ENCODE peak calls at places on chromosomes 3 and 15, in six cellular contexts. F is stimulated activated CD4-positive, alpha-beta T cell treated with anti-CD3 and anti-CD28 coated beads, Interleukin-1b, Interleukin-23, amount 100 ng/mL, for 4 hours; G is upper lobe of right lung; H is heart left ventricle; T is astrocyte of the spinal cord; I is M059J. V is an unnamed sample.

GRCh38 chr3:94937980-94938379 is 875.1 kb downstream of the NSUN3 start:
- DNase-seq in F (no peak), H (no peak), T (no peak), G (no peak), I (no peak), V (no peak)

GRCh38 chr15:40755821-40756220 is 767 bp upstream of the RMDN3 start:
- DNase-seq in G (no peak), I (no peak), T (no peak), F (no peak), H (no peak), V (no peak)

GRCh38 chr15:70210538-70210937 is 112.8 kb upstream of the TLE3 start:
- DNase-seq in G (peak; percentile 33), T (no peak), I (no peak), F (no peak), H (no peak), V (no peak)

GRCh38 chr15:81053621-81054020 is 52.9 kb downstream of the TLNRD1 start:
- DNase-seq in I (no peak), F (no peak), T (no peak), G (no peak), H (no peak), V (no peak)

GRCh38 chr15:40493089-40493840 is 22.5 kb downstream of the CHST14 start:
- DNase-seq in I (peak; percentile 76), G (no peak), F (peak; percentile 25), H (no peak), T (no peak), V (no peak)

GRCh38 chr3:194826594-194826993 is 140.9 kb downstream of the FAM43A start:
- DNase-seq in T (no peak), F (no peak), I (no peak), H (no peak), G (no peak), V (no peak)

GRCh38 chr3:126125341-126125740 is 41.4 kb upstream of the SLC41A3 start:
- DNase-seq in T (no peak), H (no peak), I (no peak), G (no peak), F (no peak), V (no peak)

GRCh38 chr3:141546586-141546985 is 59.8 kb downstream of the RASA2 start:
- DNase-seq in I (no peak), F (no peak), T (no peak), H (no peak), G (no peak), V (no peak)

GRCh38 chr3:64109438-64109837 is 86.1 kb upstream of the PSMD6 start:
- DNase-seq in T (no peak), G (no peak), I (peak; percentile 4), H (no peak), F (no peak), V (no peak)

GRCh38 chr15:76979331-76979925 is 15.5 kb upstream of the PSTPIP1 start:
- DNase-seq in G (no peak), I (no peak), F (no peak), T (peak; percentile 55), H (no peak), V (no peak)

GRCh38 chr15:93049914-93050534 is 39.0 kb downstream of the RGMA start:
- DNase-seq in G (no peak), H (no peak), T (no peak), I (no peak), F (no peak), V (no peak)

GRCh38 chr15:70127797-70128756 is 30.4 kb upstream of the TLE3 start:
- DNase-seq in G (no peak), F (no peak), H (no peak), T (no peak), I (peak; percentile 27), V (no peak)

GRCh38 chr3:14600856-14601610 is 50.5 kb upstream of the CCDC174 start:
- DNase-seq in H (no peak), I (no peak), F (no peak), T (no peak), G (no peak), V (no peak)

GRCh38 chr3:49523756-49524747 is 30.2 kb upstream of the BSN start:
- DNase-seq in I (no peak), G (no peak), H (no peak), F (no peak), T (no peak), V (no peak)

GRCh38 chr15:90790057-90790456 is 72.9 kb downstream of the BLM start:
- DNase-seq in G (no peak), H (no peak), I (no peak), T (no peak), F (no peak), V (no peak)

GRCh38 chr15:80977627-80978036 is 12.0 kb downstream of the MESD start:
- DNase-seq in F (no peak), H (peak; percentile 58), I (no peak), G (peak; percentile 74), T (peak; percentile 49), V (no peak)

GRCh38 chr3:55591893-55592292 is 104.8 kb upstream of the WNT5A start:
- DNase-seq in F (no peak), T (no peak), I (no peak), G (no peak), H (no peak), V (no peak)

GRCh38 chr15:74188216-74188615 is 14.4 kb downstream of the STRA6 start:
- DNase-seq in H (peak; percentile 6), I (no peak), G (no peak), T (no peak), F (no peak), V (no peak)

GRCh38 chr3:56702487-56703315 is 19.6 kb upstream of the TASOR start:
- DNase-seq in F (no peak), I (peak; percentile 64), T (peak; percentile 76), G (no peak), H (no peak), V (peak; percentile 74)

GRCh38 chr3:158709666-158710083 is 22.6 kb downstream of the RARRES1 start:
- DNase-seq in H (no peak), G (no peak), T (peak; percentile 99), F (no peak), I (peak; percentile 100), V (peak; percentile 20)

GRCh38 chr15:52710050-52710709 is 31.0 kb upstream of the ATOSA start:
- DNase-seq in H (no peak), F (no peak), I (peak; percentile 37), T (no peak), G (no peak), V (no peak)

GRCh38 chr3:117814975-117815374 is 1105.4 kb downstream of the TUSC7 start:
- DNase-seq in T (no peak), I (no peak), G (no peak), F (no peak), H (no peak), V (no peak)

GRCh38 chr15:78930577-78931388 is 14.1 kb downstream of the CTSH start:
- DNase-seq in I (peak; percentile 99), G (peak; percentile 48), F (no peak), H (no peak), T (peak; percentile 89), V (peak; percentile 67)

V was measured in LoVo.